ENCODE peak calls at places on chromosomes 3 and 15, in ten cellular contexts. V is heart left ventricle, Z is RWPE2, L is gastrocnemius medialis, G is GM23338, X is HepG2, Y is lung, A is lower lobe of right lung, M is A549, B is HCT116. D is an unnamed sample.

GRCh38 chr3:128075516-128076464 is 23.6 kb downstream of the SEC61A1 start:
- ATAC-seq in V (peak; percentile 81), Z (peak; percentile 65), L (peak; percentile 80), G (peak; percentile 69), X (peak; percentile 1), Y (peak; percentile 91), A (peak; percentile 97), M (peak; percentile 86), B (peak; percentile 86), D (peak; percentile 88)

GRCh38 chr3:56694852-56695563 is 11.9 kb upstream of the TASOR start:
- ATAC-seq in V (no peak), Z (no peak), L (no peak), G (no peak), X (no peak), Y (no peak), A (no peak), M (no peak), B (no peak), D (no peak)

GRCh38 chr15:59657635-59658125 is 365 bp upstream of the GTF2A2 start:
- ATAC-seq in V (peak; percentile 10), Z (peak; percentile 4), L (peak; percentile 25), G (peak; percentile 18), X (peak; percentile 8), Y (peak; percentile 12), A (peak; percentile 4), M (peak; percentile 11), B (peak; percentile 48), D (peak; percentile 6)

GRCh38 chr15:31236184-31237041 is 90.2 kb upstream of the KLF13 start:
- ATAC-seq in V (peak; percentile 83), Z (peak; percentile 96), L (peak; percentile 87), G (peak; percentile 44), X (peak; percentile 92), Y (peak; percentile 94), A (peak; percentile 82), M (peak; percentile 95), B (peak; percentile 85), D (peak; percentile 97)

GRCh38 chr15:101078669-101079323 is 159.6 kb downstream of the LRRK1 start:
- ATAC-seq in V (no peak), Z (no peak), L (no peak), G (peak; percentile 20), X (no peak), Y (no peak), A (peak; percentile 32), M (peak; percentile 10), B (no peak), D (no peak)

GRCh38 chr3:111747490-111747889 is 111.6 kb upstream of the PHLDB2 start:
- ATAC-seq in V (no peak), Z (peak; percentile 78), L (no peak), G (no peak), X (no peak), Y (no peak), A (no peak), M (peak; percentile 72), B (no peak), D (no peak)

GRCh38 chr3:97961276-97961623 is 11.0 kb downstream of the RIOX2 start:
- ATAC-seq in V (no peak), Z (no peak), L (no peak), G (no peak), X (no peak), Y (no peak), A (no peak), M (no peak), B (no peak), D (no peak)

GRCh38 chr3:177035678-177036077 is 161.6 kb downstream of the TBL1XR1 start:
- ATAC-seq in V (no peak), Z (no peak), L (no peak), G (no peak), X (no peak), Y (no peak), A (no peak), M (no peak), B (no peak), D (no peak)

GRCh38 chr3:101036213-101036618 is 43.0 kb upstream of the ABI3BP start:
- ATAC-seq in V (no peak), Z (peak; percentile 98), L (peak; percentile 65), G (peak; percentile 52), X (peak; percentile 38), Y (peak; percentile 80), A (peak; percentile 91), M (peak; percentile 96), B (peak; percentile 88), D (peak; percentile 90)

DNA sequence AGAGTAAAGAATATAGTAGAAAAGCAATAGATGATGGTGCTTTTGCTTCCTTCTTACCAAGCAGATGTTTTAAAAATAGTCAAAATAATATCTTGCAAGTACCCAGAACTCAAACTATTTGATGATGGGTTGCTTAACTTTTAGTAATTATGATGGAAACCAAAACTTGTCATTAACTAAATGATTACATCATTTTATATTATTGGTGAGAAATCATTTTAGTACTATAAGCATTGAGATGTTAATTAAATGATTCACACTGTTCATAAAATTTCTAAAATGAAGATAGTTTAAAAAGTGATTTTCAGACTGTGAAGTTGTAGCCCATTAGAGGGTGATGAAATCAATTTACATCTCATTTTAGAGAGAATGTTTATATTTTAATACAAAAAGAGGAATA is 24.4 kb upstream of the GOLGA8B start:
- ATAC-seq in V (no peak), Z (no peak), L (no peak), G (no peak), X (no peak), Y (no peak), A (no peak), M (no peak), B (no peak), D (no peak)
- H3K4me1 ChIP-seq in V (no peaks in the 10 kb centered on the region), Z (no peaks in the 10 kb centered on the region), L (no peaks in the 10 kb centered on the region), G (peaks cover 5% of the 10 kb centered on the region), X (no peaks in the 10 kb centered on the region), Y (no peaks in the 10 kb centered on the region), A (no peaks in the 10 kb centered on the region), M (no peaks in the 10 kb centered on the region), B (no peaks in the 10 kb centered on the region), D (no peaks in the 10 kb centered on the region)

DNA sequence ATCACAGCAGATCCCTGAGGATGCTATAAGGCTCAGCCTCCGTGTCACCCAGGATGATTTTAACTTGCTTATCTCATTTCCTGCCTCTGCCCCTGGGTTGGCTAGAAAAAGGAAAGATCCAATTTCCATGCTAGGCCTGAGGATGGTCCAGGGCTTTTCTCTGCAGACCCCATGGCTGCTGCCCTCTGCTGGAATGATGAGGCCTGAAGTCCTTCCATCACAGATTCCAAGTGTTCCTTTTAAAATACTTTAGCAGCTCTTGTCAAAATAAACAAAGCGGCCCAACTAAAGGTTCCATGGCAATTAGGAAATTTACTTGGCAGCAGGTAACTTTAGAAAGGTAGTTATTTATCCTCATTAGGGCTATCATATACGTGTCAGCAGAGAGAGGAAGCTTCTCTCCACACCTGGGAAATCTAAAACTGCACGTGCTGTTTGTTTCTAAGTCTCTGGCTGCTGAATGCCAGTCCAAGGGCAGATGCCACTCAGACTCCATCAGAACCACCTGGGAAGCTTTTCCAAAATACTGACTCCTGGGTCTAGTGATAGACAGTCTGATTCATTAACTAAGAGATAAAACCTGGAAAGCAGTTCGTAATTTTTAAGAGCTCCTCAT is 401.9 kb upstream of the IL12A start:
- ATAC-seq in V (no peak), Z (peak; percentile 58), L (no peak), G (peak; percentile 99), X (peak; percentile 79), Y (no peak), A (no peak), M (peak; percentile 91), B (peak; percentile 93), D (no peak)
- TF ChIP-seq CTCF in V (peak; percentile 45), Z (peak; percentile 67), L (peak; percentile 10), G (peak; percentile 89), X (peak; percentile 64), Y (no peak), A (peak; percentile 14), M (peak; percentile 49), B (peak; percentile 80), D (no peak)

GRCh38 chr3:196554205-196554604 is 14.1 kb downstream of the WDR53 start:
- ATAC-seq in V (no peak), Z (no peak), L (no peak), G (no peak), X (no peak), Y (no peak), A (no peak), M (no peak), B (no peak), D (no peak)
- H3K4me3 ChIP-seq in V (no peak overlapping the region), Z (no peak overlapping the region), L (no peak overlapping the region), G (no peak overlapping the region), X (no peak overlapping the region), Y (no peak overlapping the region), A (no peak overlapping the region), M (no peak overlapping the region), B (no peak overlapping the region), D (no peak overlapping the region)

GRCh38 chr15:85733415-85733814 is 61.3 kb downstream of the KLHL25 start:
- ATAC-seq in V (no peak), Z (no peak), L (no peak), G (no peak), X (no peak), Y (no peak), A (no peak), M (no peak), B (no peak), D (no peak)
- H3K4me1 ChIP-seq in V (no peaks in the 10 kb centered on the region), Z (no peaks in the 10 kb centered on the region), L (no peaks in the 10 kb centered on the region), G (no peaks in the 10 kb centered on the region), X (no peaks in the 10 kb centered on the region), Y (peaks cover 1% of the 10 kb centered on the region), A (peaks cover 10% of the 10 kb centered on the region), M (no peaks in the 10 kb centered on the region), B (no peaks in the 10 kb centered on the region), D (peaks cover 32% of the 10 kb centered on the region)

GRCh38 chr15:92925409-92925808 is 25.3 kb downstream of the CHD2 start:
- ATAC-seq in V (no peak), Z (no peak), L (no peak), G (no peak), X (no peak), Y (no peak), A (no peak), M (no peak), B (no peak), D (no peak)
- TF ChIP-seq CTCF in V (no peak), Z (no peak), L (no peak), G (no peak), X (no peak), Y (no peak), A (no peak), M (no peak), B (no peak), D (no peak)

GRCh38 chr3:6861989-6862879 is 1.3 kb downstream of the GRM7 start:
- ATAC-seq in V (no peak), Z (no peak), L (no peak), G (peak; percentile 13), X (no peak), Y (no peak), A (no peak), M (no peak), B (no peak), D (no peak)

GRCh38 chr3:6860149-6860548 is 766 bp upstream of the GRM7 start:
- ATAC-seq in V (no peak), Z (no peak), L (no peak), G (no peak), X (no peak), Y (no peak), A (no peak), M (no peak), B (no peak), D (no peak)

GRCh38 chr3:6861331-6861988 is 545 bp downstream of the GRM7 start:
- ATAC-seq in V (no peak), Z (no peak), L (no peak), G (peak; percentile 52), X (no peak), Y (no peak), A (peak; percentile 21), M (no peak), B (no peak), D (peak; percentile 27)

GRCh38 chr3:6862880-6863195 is 1.9 kb downstream of the GRM7 start:
- ATAC-seq in V (no peak), Z (no peak), L (no peak), G (peak; percentile 12), X (no peak), Y (no peak), A (no peak), M (no peak), B (no peak), D (no peak)

GRCh38 chr3:6860911-6861330 is at the start of gene GRM7:
- ATAC-seq in V (no peak), Z (no peak), L (no peak), G (peak; percentile 88), X (no peak), Y (no peak), A (peak; percentile 16), M (no peak), B (no peak), D (peak; percentile 77)
- H3K4me3 ChIP-seq in V (no peak within 1 kb of the TSS), Z (no peak within 1 kb of the TSS), L (no peak within 1 kb of the TSS), G (peak within 1 kb of the TSS; percentile 32), X (no peak within 1 kb of the TSS), Y (no peak within 1 kb of the TSS), A (peak within 1 kb of the TSS; percentile 6), M (no peak within 1 kb of the TSS), B (no peak within 1 kb of the TSS), D (peak within 1 kb of the TSS; percentile 44)